ENCODE peak calls at places on chromosomes 1 and 21, in eight cellular contexts. L is HepG2; P is activated T-cell treated with anti-CD3 and anti-CD28 coated beads, Interleukin-2, amount 50 U/mL, for 72 hours; D is lung; R is pancreas; B is psoas muscle; U is PC-3; I is mucosa of descending colon. E is an unnamed sample.

GRCh38 chr1:221706862-221707582 is 34.9 kb downstream of the DUSP10 start:
- ATAC-seq in P (no peak), R (no peak), L (no peak), U (no peak), D (no peak), I (no peak), B (no peak), E (no peak)

GRCh38 chr1:8463144-8463927 is 145.4 kb downstream of the SLC45A1 start:
- ATAC-seq in I (peak), L (peak), D (peak), U (peak), P (no peak), R (peak), B (peak), E (peak)

GRCh38 chr1:39567302-39567701 is 9.3 kb downstream of the PABPC4 start:
- ATAC-seq in L (no peak), R (peak), P (no peak), B (no peak), D (no peak), I (no peak), U (no peak), E (no peak)

GRCh38 chr1:86472165-86472564 is 3.4 kb downstream of the CLCA1 start:
- ATAC-seq in B (no peak), D (no peak), P (no peak), R (no peak), L (no peak), I (no peak), U (no peak), E (no peak)

GRCh38 chr21:38249879-38250278 is 6.9 kb upstream of the KCNJ15 start:
- ATAC-seq in P (no peak), D (no peak), B (no peak), I (no peak), L (no peak), U (no peak), R (no peak), E (no peak)

GRCh38 chr1:104172243-104172681 is 422.6 kb downstream of the AMY1C start:
- ATAC-seq in I (no peak), B (no peak), U (no peak), R (no peak), P (no peak), D (no peak), L (no peak), E (no peak)

GRCh38 chr1:172487550-172487949 is 43.7 kb upstream of the PIGC start:
- ATAC-seq in D (no peak), R (no peak), U (no peak), P (no peak), L (no peak), I (no peak), B (no peak), E (peak)

GRCh38 chr21:46474365-46474764 is 15.7 kb downstream of the DIP2A start:
- ATAC-seq in U (no peak), D (no peak), B (no peak), I (no peak), R (no peak), L (no peak), P (no peak), E (peak)

GRCh38 chr1:27575861-27576331 is 28.0 kb downstream of the AHDC1 start:
- ATAC-seq in B (peak), I (peak), R (peak), L (peak), D (peak), U (peak), P (peak), E (peak)

E was measured in activated T-helper 17 cell treated with anti-CD3 and anti-CD28 coated beads, Interleukin-2, amount 50 U/mL, for 72 hours.